ENCODE peak calls at places on chromosomes 12 and 14, in eight cellular contexts. V, Y, L, J, Q, N, X and T are unnamed samples.

GRCh38 chr14:22929104-22929847 is at the start of gene PRMT5:
- DNase-seq in V (peak; percentile 98), Y (peak; percentile 99), L (peak; percentile 100), J (peak; percentile 99), Q (peak; percentile 95), N (peak; percentile 99), X (peak; percentile 98), T (peak; percentile 97)

GRCh38 chr12:87120440-87120839 is 864.2 kb upstream of the MGAT4C start:
- DNase-seq in V (no peak), Y (no peak), L (no peak), J (no peak), Q (no peak), N (no peak), X (no peak), T (no peak)

GRCh38 chr12:122888232-122888752 is 7.6 kb downstream of the VPS37B start:
- DNase-seq in V (peak; percentile 38), Y (peak; percentile 74), L (no peak), J (peak; percentile 70), Q (no peak), N (no peak), X (peak; percentile 83), T (no peak)

GRCh38 chr12:43786899-43787693 is 19.0 kb downstream of the TWF1 start:
- DNase-seq in V (no peak), Y (no peak), L (no peak), J (no peak), Q (no peak), N (no peak), X (no peak), T (no peak)

GRCh38 chr12:124753230-124753595 is 110.5 kb downstream of the SCARB1 start:
- DNase-seq in V (no peak), Y (no peak), L (no peak), J (no peak), Q (no peak), N (no peak), X (no peak), T (no peak)

GRCh38 chr14:77103954-77104353 is 5.9 kb downstream of the CIPC start:
- DNase-seq in V (no peak), Y (no peak), L (no peak), J (no peak), Q (no peak), N (no peak), X (no peak), T (no peak)

GRCh38 chr14:84707830-84708229 is 822.1 kb upstream of the FLRT2 start:
- DNase-seq in V (no peak), Y (no peak), L (no peak), J (no peak), Q (no peak), N (no peak), X (no peak), T (no peak)

GRCh38 chr12:88746386-88746785 is 166.1 kb upstream of the KITLG start:
- DNase-seq in V (no peak), Y (no peak), L (no peak), J (no peak), Q (no peak), N (no peak), X (no peak), T (no peak)

GRCh38 chr12:121536929-121537813 is 43.7 kb downstream of the KDM2B start:
- DNase-seq in V (no peak), Y (peak; percentile 84), L (peak; percentile 77), J (peak; percentile 84), Q (no peak), N (no peak), X (peak; percentile 96), T (peak; percentile 27)

GRCh38 chr14:102848830-102849521 is 71.7 kb downstream of the TRAF3 start:
- DNase-seq in V (no peak), Y (peak; percentile 56), L (no peak), J (no peak), Q (no peak), N (peak; percentile 10), X (no peak), T (no peak)

GRCh38 chr12:21771311-21771710 is 3.2 kb downstream of the KCNJ8 start:
- DNase-seq in V (no peak), Y (no peak), L (no peak), J (no peak), Q (no peak), N (no peak), X (no peak), T (no peak)

GRCh38 chr12:51524386-51524901 is 66.6 kb upstream of the SCN8A start:
- DNase-seq in V (peak; percentile 5), Y (no peak), L (peak; percentile 59), J (no peak), Q (no peak), N (no peak), X (no peak), T (no peak)

GRCh38 chr12:1697253-1697652 is 6.4 kb downstream of the ADIPOR2 start:
- DNase-seq in V (no peak), Y (no peak), L (no peak), J (no peak), Q (no peak), N (no peak), X (no peak), T (no peak)

GRCh38 chr12:130043685-130044421 is 118.4 kb upstream of the FZD10 start:
- DNase-seq in V (no peak), Y (no peak), L (no peak), J (no peak), Q (no peak), N (no peak), X (no peak), T (no peak)

GRCh38 chr12:66964629-66965028 is 285.8 kb upstream of the GRIP1 start:
- DNase-seq in V (no peak), Y (no peak), L (no peak), J (no peak), Q (no peak), N (peak; percentile 18), X (no peak), T (no peak)

GRCh38 chr14:75559451-75560187 is 18.8 kb upstream of the FLVCR2 start:
- DNase-seq in V (no peak), Y (no peak), L (no peak), J (no peak), Q (peak; percentile 53), N (peak; percentile 11), X (peak; percentile 86), T (peak; percentile 38)

GRCh38 chr14:105168496-105168978 is at the start of gene JAG2:
- DNase-seq in V (peak; percentile 53), Y (peak; percentile 53), L (peak; percentile 55), J (no peak), Q (peak; percentile 23), N (no peak), X (peak; percentile 83), T (no peak)

GRCh38 chr12:130147875-130148596 is 14.2 kb upstream of the FZD10 start:
- DNase-seq in V (no peak), Y (no peak), L (no peak), J (no peak), Q (no peak), N (no peak), X (no peak), T (no peak)

GRCh38 chr12:73301530-73301929 is 1029.4 kb downstream of the TRHDE start:
- DNase-seq in V (no peak), Y (no peak), L (no peak), J (no peak), Q (no peak), N (no peak), X (no peak), T (no peak)

GRCh38 chr12:120979862-120980696 is 1.7 kb downstream of the HNF1A start:
- DNase-seq in V (no peak), Y (peak; percentile 78), L (no peak), J (no peak), Q (no peak), N (no peak), X (no peak), T (no peak)

GRCh38 chr12:131132118-131132892 is 178.6 kb downstream of the ADGRD1 start:
- DNase-seq in V (peak; percentile 30), Y (peak; percentile 67), L (peak; percentile 53), J (no peak), Q (peak; percentile 71), N (no peak), X (peak; percentile 83), T (peak; percentile 18)

GRCh38 chr14:19974844-19975243 is 547 bp upstream of the OR4K15 start:
- DNase-seq in V (no peak), Y (no peak), L (no peak), J (no peak), Q (no peak), N (no peak), X (no peak), T (no peak)

GRCh38 chr14:24280797-24281460 is 9.5 kb upstream of the RABGGTA start:
- DNase-seq in V (no peak), Y (no peak), L (no peak), J (no peak), Q (no peak), N (no peak), X (no peak), T (no peak)

GRCh38 chr14:58560208-58560607 is 77.6 kb upstream of the DACT1 start:
- DNase-seq in V (no peak), Y (no peak), L (no peak), J (peak; percentile 48), Q (no peak), N (no peak), X (no peak), T (no peak)

GRCh38 chr12:92438641-92439396 is 264.0 kb upstream of the PLEKHG7 start:
- DNase-seq in V (no peak), Y (no peak), L (no peak), J (no peak), Q (no peak), N (peak; percentile 30), X (no peak), T (no peak)

GRCh38 chr12:1913377-1914115 is 4.9 kb downstream of the CACNA2D4 start:
- DNase-seq in V (no peak), Y (no peak), L (no peak), J (no peak), Q (no peak), N (no peak), X (no peak), T (no peak)

GRCh38 chr12:104701756-104702155 is 245.0 kb downstream of the CHST11 start:
- DNase-seq in V (no peak), Y (no peak), L (no peak), J (no peak), Q (no peak), N (no peak), X (no peak), T (no peak)

GRCh38 chr14:31881531-31882310 is 195.4 kb upstream of the ARHGAP5 start:
- DNase-seq in V (no peak), Y (no peak), L (no peak), J (no peak), Q (no peak), N (no peak), X (no peak), T (no peak)

GRCh38 chr14:31251028-31251958 is 43.7 kb upstream of the HECTD1 start:
- DNase-seq in V (no peak), Y (peak; percentile 80), L (no peak), J (no peak), Q (no peak), N (no peak), X (no peak), T (no peak)

GRCh38 chr12:30613119-30613830 is 82.4 kb downstream of the IPO8 start:
- DNase-seq in V (no peak), Y (no peak), L (no peak), J (no peak), Q (no peak), N (no peak), X (no peak), T (no peak)

GRCh38 chr12:89750821-89751227 is 42.2 kb upstream of the ATP2B1 start:
- DNase-seq in V (no peak), Y (no peak), L (no peak), J (no peak), Q (no peak), N (peak; percentile 68), X (no peak), T (no peak)

GRCh38 chr12:120830052-120830940 is 73.9 kb downstream of the SPPL3 start:
- DNase-seq in V (no peak), Y (no peak), L (no peak), J (no peak), Q (no peak), N (no peak), X (no peak), T (no peak)

GRCh38 chr12:27592548-27592947 is 68.5 kb downstream of the PPFIBP1 start:
- DNase-seq in V (no peak), Y (no peak), L (peak; percentile 36), J (no peak), Q (no peak), N (peak; percentile 51), X (no peak), T (no peak)